ENCODE peak calls at places on chromosomes 5 and 9, in ten cellular contexts. Z, R, G, J, L, W, F, C, Y and P are unnamed samples.

GRCh38 chr5:42321800-42322199 is 101.4 kb upstream of the GHR start:
- DNase-seq in Z (no peak), R (no peak), G (no peak), J (no peak), L (no peak), W (no peak), F (no peak), C (no peak), Y (no peak), P (no peak)

GRCh38 chr9:17611921-17612320 is 33.1 kb downstream of the SH3GL2 start:
- DNase-seq in Z (no peak), R (no peak), G (no peak), J (no peak), L (no peak), W (no peak), F (no peak), C (no peak), Y (no peak), P (no peak)

GRCh38 chr5:91076138-91076537 is 307.0 kb downstream of the ARRDC3 start:
- DNase-seq in Z (no peak), R (no peak), G (no peak), J (no peak), L (no peak), W (no peak), F (no peak), C (no peak), Y (no peak), P (no peak)

GRCh38 chr5:24491482-24491881 is 153.3 kb downstream of the CDH10 start:
- DNase-seq in Z (no peak), R (no peak), G (no peak), J (no peak), L (no peak), W (no peak), F (no peak), C (no peak), Y (no peak), P (peak; percentile 13)

GRCh38 chr5:14668247-14668646 is 3.7 kb downstream of the OTULIN start:
- DNase-seq in Z (no peak), R (no peak), G (no peak), J (no peak), L (no peak), W (no peak), F (no peak), C (no peak), Y (no peak), P (no peak)

GRCh38 chr5:158951951-158952545 is 147.7 kb downstream of the EBF1 start:
- DNase-seq in Z (no peak), R (no peak), G (no peak), J (no peak), L (no peak), W (no peak), F (no peak), C (no peak), Y (no peak), P (no peak)

GRCh38 chr5:141618030-141618803 is 583 bp downstream of the DIAPH1 start:
- DNase-seq in Z (peak; percentile 91), R (peak; percentile 44), G (peak; percentile 27), J (peak; percentile 53), L (peak; percentile 59), W (peak; percentile 32), F (no peak), C (peak; percentile 61), Y (peak; percentile 82), P (peak; percentile 53)

GRCh38 chr9:16675131-16675530 is 195.3 kb downstream of the BNC2 start:
- DNase-seq in Z (no peak), R (no peak), G (no peak), J (no peak), L (no peak), W (no peak), F (no peak), C (no peak), Y (peak; percentile 34), P (no peak)

GRCh38 chr5:16913187-16913839 is 22.8 kb downstream of the MYO10 start:
- DNase-seq in Z (peak; percentile 65), R (no peak), G (no peak), J (no peak), L (no peak), W (no peak), F (no peak), C (no peak), Y (peak; percentile 93), P (no peak)

GRCh38 chr5:57696906-57697590 is 214.4 kb upstream of the ACTBL2 start:
- DNase-seq in Z (no peak), R (peak; percentile 25), G (no peak), J (no peak), L (no peak), W (no peak), F (no peak), C (peak; percentile 41), Y (no peak), P (no peak)

GRCh38 chr9:15295761-15296405 is 11.1 kb downstream of the TTC39B start:
- DNase-seq in Z (peak; percentile 27), R (no peak), G (no peak), J (peak; percentile 23), L (no peak), W (peak; percentile 87), F (no peak), C (peak; percentile 87), Y (peak; percentile 61), P (no peak)

GRCh38 chr9:97830884-97831829 is 21.9 kb upstream of the FOXE1 start:
- DNase-seq in Z (no peak), R (no peak), G (no peak), J (no peak), L (no peak), W (no peak), F (no peak), C (no peak), Y (no peak), P (peak; percentile 39)

GRCh38 chr5:78779262-78779661 is 130.7 kb upstream of the LHFPL2 start:
- DNase-seq in Z (no peak), R (no peak), G (no peak), J (no peak), L (no peak), W (no peak), F (no peak), C (no peak), Y (no peak), P (no peak)

GRCh38 chr5:62786099-62786498 is 207.5 kb downstream of the LRRC70 start:
- DNase-seq in Z (no peak), R (no peak), G (no peak), J (no peak), L (no peak), W (no peak), F (no peak), C (no peak), Y (no peak), P (no peak)

GRCh38 chr5:62785588-62785987 is 207.0 kb downstream of the LRRC70 start:
- DNase-seq in Z (no peak), R (no peak), G (no peak), J (no peak), L (no peak), W (no peak), F (no peak), C (no peak), Y (no peak), P (no peak)

GRCh38 chr5:62790348-62790747 is 211.7 kb downstream of the LRRC70 start:
- DNase-seq in Z (peak; percentile 28), R (no peak), G (no peak), J (no peak), L (no peak), W (no peak), F (no peak), C (no peak), Y (peak; percentile 63), P (no peak)

GRCh38 chr5:62795912-62796311 is 217.3 kb downstream of the LRRC70 start:
- DNase-seq in Z (no peak), R (no peak), G (no peak), J (no peak), L (no peak), W (no peak), F (no peak), C (no peak), Y (no peak), P (no peak)

DNA sequence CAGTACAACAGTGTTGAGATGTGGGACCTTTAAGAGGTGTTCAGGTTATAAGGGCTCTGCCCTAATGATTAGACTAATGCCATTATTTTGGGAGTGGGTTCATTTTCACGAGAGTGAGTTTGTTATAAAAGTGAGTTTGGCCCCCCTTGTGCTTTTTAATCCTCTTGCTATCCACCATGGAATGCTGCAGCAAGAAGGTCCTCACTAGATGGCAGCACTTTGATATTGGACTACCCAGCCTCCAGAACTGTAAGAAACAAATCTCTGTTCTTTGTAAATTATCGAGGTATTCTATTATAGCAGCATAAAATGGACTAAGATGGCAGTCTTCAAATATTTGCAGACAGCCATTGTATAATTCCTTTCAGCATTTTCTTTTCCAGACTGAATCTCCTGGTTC is 212.4 kb downstream of the LRRC70 start:
- DNase-seq in Z (no peak), R (no peak), G (no peak), J (peak; percentile 26), L (no peak), W (peak; percentile 4), F (no peak), C (peak; percentile 9), Y (peak; percentile 28), P (no peak)
- TF ChIP-seq CTCF in Z (no peak), R (no peak), G (no peak), J (peak; percentile 63), L (no peak), W (peak; percentile 24), F (no peak), C (peak; percentile 30), Y (peak; percentile 18), P (no peak)

DNA sequence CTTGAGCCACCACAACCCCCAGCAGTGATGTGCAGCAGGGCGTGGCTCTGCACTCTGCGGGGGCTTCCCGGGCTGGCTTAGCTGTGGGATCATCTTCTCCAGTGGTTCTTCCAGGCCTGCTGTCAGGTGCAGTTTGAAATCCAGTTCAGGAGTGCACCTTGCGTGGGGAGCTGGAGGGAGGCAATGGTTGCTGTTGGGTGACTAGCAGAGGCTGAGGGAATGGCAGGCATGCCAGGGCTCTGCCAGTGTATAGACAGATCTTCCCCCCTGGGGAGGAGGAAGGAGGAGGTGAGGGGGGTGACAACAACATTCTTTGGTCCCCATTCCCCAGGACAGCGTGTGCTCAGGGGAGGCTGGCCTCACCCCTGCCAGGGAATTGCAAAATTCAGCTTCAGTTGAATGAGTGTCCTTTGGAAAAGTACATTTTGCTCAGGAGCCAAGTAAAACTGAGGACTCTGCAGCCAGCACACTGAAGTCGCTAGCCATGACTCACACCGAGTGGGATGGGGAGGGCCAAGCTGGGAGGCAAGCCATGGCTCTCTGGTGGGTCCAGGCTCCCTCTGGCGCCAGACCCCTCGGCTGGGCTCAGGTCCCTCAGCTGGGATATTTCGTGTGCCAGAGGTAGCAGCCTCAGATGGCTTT is 35.0 kb downstream of the ERGIC1 start:
- DNase-seq in Z (peak; percentile 92), R (peak; percentile 85), G (no peak), J (no peak), L (no peak), W (peak; percentile 95), F (no peak), C (peak; percentile 92), Y (peak; percentile 99), P (no peak)
- TF ChIP-seq CTCF in Z (no peak), R (no peak), G (no peak), J (no peak), L (no peak), W (peak; percentile 58), F (no peak), C (peak; percentile 38), Y (no peak), P (no peak)

GRCh38 chr5:148290271-148291195 is 21.7 kb upstream of the SPINK7 start:
- DNase-seq in Z (no peak), R (no peak), G (no peak), J (peak; percentile 13), L (peak; percentile 14), W (peak; percentile 27), F (no peak), C (peak; percentile 36), Y (peak; percentile 51), P (no peak)
- TF ChIP-seq CTCF in Z (peak; percentile 12), R (peak; percentile 43), G (no peak), J (peak; percentile 42), L (no peak), W (peak; percentile 52), F (no peak), C (peak; percentile 24), Y (peak; percentile 71), P (no peak)

GRCh38 chr5:75023368-75024159 is 28.8 kb downstream of the GCNT4 start:
- DNase-seq in Z (no peak), R (no peak), G (no peak), J (no peak), L (no peak), W (no peak), F (no peak), C (no peak), Y (no peak), P (no peak)
- TF ChIP-seq CTCF in Z (no peak), R (no peak), G (no peak), J (no peak), L (no peak), W (no peak), F (no peak), C (no peak), Y (no peak), P (no peak)